ENCODE peak calls at places on chromosome 14, in seven cellular contexts. W is neural crest cell; U is stomach; F is iPS-NIHi11; C is Jurkat, Clone E6-1; H is AG09319; P is HCT116. R is an unnamed sample.

GRCh38 chr14:85534914-85535313 is 5.0 kb downstream of the FLRT2 start:
- DNase-seq in W (no peak), U (no peak), F (no peak), C (no peak), H (no peak), P (no peak), R (no peak)

GRCh38 chr14:58915646-58916045 is 272.8 kb upstream of the DAAM1 start:
- DNase-seq in W (no peak), U (no peak), F (no peak), C (no peak), H (no peak), P (no peak), R (no peak)

GRCh38 chr14:98501836-98502235 is 770.2 kb downstream of the BCL11B start:
- DNase-seq in W (no peak), U (no peak), F (no peak), C (no peak), H (no peak), P (no peak), R (no peak)

GRCh38 chr14:89428556-89429196 is 11.6 kb upstream of the FOXN3 start:
- DNase-seq in W (no peak), U (no peak), F (no peak), C (no peak), H (no peak), P (no peak), R (no peak)

GRCh38 chr14:64549805-64550538 is at the start of gene PPP1R36:
- DNase-seq in W (no peak), U (peak), F (peak), C (no peak), H (no peak), P (no peak), R (peak)

GRCh38 chr14:94016446-94016976 is 9.6 kb upstream of the OTUB2 start:
- DNase-seq in W (no peak), U (no peak), F (no peak), C (no peak), H (no peak), P (no peak), R (no peak)

GRCh38 chr14:52051861-52052260 is 17.0 kb downstream of the NID2 start:
- DNase-seq in W (no peak), U (no peak), F (no peak), C (no peak), H (no peak), P (no peak), R (no peak)

GRCh38 chr14:100445436-100446088 is 122.4 kb downstream of the SLC25A47 start:
- DNase-seq in W (no peak), U (no peak), F (no peak), C (no peak), H (no peak), P (no peak), R (no peak)

GRCh38 chr14:36997843-36998242 is 174.6 kb downstream of the SLC25A21 start:
- DNase-seq in W (no peak), U (no peak), F (no peak), C (no peak), H (no peak), P (no peak), R (no peak)

GRCh38 chr14:96442355-96442754 is 50.4 kb downstream of the AK7 start:
- DNase-seq in W (no peak), U (no peak), F (no peak), C (no peak), H (no peak), P (no peak), R (no peak)

GRCh38 chr14:37047226-37047625 is 125.2 kb downstream of the SLC25A21 start:
- DNase-seq in W (no peak), U (no peak), F (no peak), C (no peak), H (no peak), P (no peak), R (no peak)

GRCh38 chr14:64440494-64440893 is 24.8 kb upstream of the AKAP5 start:
- DNase-seq in W (no peak), U (no peak), F (no peak), C (no peak), H (no peak), P (no peak), R (no peak)

R was measured in mucosa of descending colon.